ENCODE peak calls at places on chromosomes 3 and 15, in five cellular contexts. S is K562, E is upper lobe of left lung, H is HepG2, D is GM12878. L is an unnamed sample.

GRCh38 chr3:69216981-69217380 is 94.6 kb upstream of the LMOD3 start:
- ATAC-seq in H (no peak), E (no peak), S (no peak), D (no peak), L (no peak)

GRCh38 chr3:188207941-188208750 is 54.2 kb downstream of the LPP start:
- ATAC-seq in S (no peak), H (no peak), D (no peak), E (no peak), L (no peak)

GRCh38 chr3:52450489-52451236 is 3.2 kb downstream of the TNNC1 start:
- ATAC-seq in D (no peak), S (no peak), E (no peak), H (no peak), L (no peak)

GRCh38 chr3:42375121-42375520 is 35.3 kb downstream of the LYZL4 start:
- ATAC-seq in S (no peak), H (no peak), D (no peak), E (no peak), L (no peak)

GRCh38 chr15:72009207-72009606 is 108.7 kb downstream of the MYO9A start:
- ATAC-seq in D (peak; percentile 94), S (no peak), H (peak; percentile 52), E (peak; percentile 46), L (no peak)

GRCh38 chr3:45923755-45924154 is 19.5 kb upstream of the CXCR6 start:
- ATAC-seq in S (no peak), E (no peak), D (no peak), H (no peak), L (no peak)

GRCh38 chr15:94305133-94305532 is 73.8 kb downstream of the MCTP2 start:
- ATAC-seq in S (no peak), E (no peak), D (peak; percentile 67), H (no peak), L (no peak)

GRCh38 chr3:48247401-48247807 is 6.5 kb downstream of the ZNF589 start:
- ATAC-seq in E (peak; percentile 30), H (no peak), D (peak; percentile 56), S (peak; percentile 85), L (no peak)

GRCh38 chr15:67095834-67096366 is 30.5 kb downstream of the SMAD3 start:
- ATAC-seq in E (no peak), S (no peak), D (no peak), H (no peak), L (no peak)

GRCh38 chr3:67202053-67202452 is 203.9 kb downstream of the KBTBD8 start:
- ATAC-seq in H (no peak), S (no peak), E (no peak), D (no peak), L (no peak)

GRCh38 chr15:70439304-70439877 is 324.0 kb downstream of the UACA start:
- ATAC-seq in E (no peak), D (no peak), H (no peak), S (peak; percentile 65), L (no peak)

GRCh38 chr15:54082836-54083492 is 104.7 kb downstream of the UNC13C start:
- ATAC-seq in D (peak; percentile 68), S (no peak), H (peak; percentile 61), E (peak; percentile 19), L (no peak)

GRCh38 chr15:74599156-74599555 is 16.5 kb upstream of the CLK3 start:
- ATAC-seq in D (no peak), S (no peak), H (no peak), E (no peak), L (no peak)

GRCh38 chr3:17820704-17821103 is 78.3 kb upstream of the TBC1D5 start:
- ATAC-seq in D (no peak), H (no peak), S (no peak), E (no peak), L (no peak)

GRCh38 chr15:52171386-52171785 is 19.8 kb downstream of the GNB5 start:
- ATAC-seq in E (no peak), H (no peak), D (peak; percentile 67), S (peak; percentile 64), L (no peak)

GRCh38 chr3:44000586-44000985 is 241.1 kb upstream of the TOPAZ1 start:
- ATAC-seq in H (no peak), E (no peak), D (peak; percentile 43), S (no peak), L (no peak)

GRCh38 chr3:143831208-143831607 is 17.1 kb downstream of the SLC9A9 start:
- ATAC-seq in S (no peak), E (no peak), D (peak; percentile 54), H (no peak), L (peak; percentile 35)

GRCh38 chr15:50163719-50164410 is 18.1 kb upstream of the SLC27A2 start:
- ATAC-seq in D (no peak), S (no peak), E (no peak), H (peak; percentile 49), L (no peak)

GRCh38 chr15:95254263-95254662 is 1022.9 kb downstream of the MCTP2 start:
- ATAC-seq in E (no peak), S (no peak), H (no peak), D (no peak), L (no peak)

GRCh38 chr3:195250473-195251251 is 20.3 kb downstream of the XXYLT1 start:
- ATAC-seq in H (no peak), D (peak; percentile 76), S (peak; percentile 18), E (no peak), L (peak; percentile 60)

GRCh38 chr3:66450389-66451022 is 50.3 kb downstream of the LRIG1 start:
- ATAC-seq in H (no peak), S (no peak), E (peak; percentile 31), D (no peak), L (peak; percentile 51)

GRCh38 chr15:65870889-65871533 is 1.7 kb downstream of the RAB11A start:
- ATAC-seq in H (peak; percentile 40), D (peak; percentile 63), E (no peak), S (peak; percentile 50), L (no peak)

GRCh38 chr15:62845239-62846126 is 197.1 kb upstream of the TPM1 start:
- ATAC-seq in D (no peak), H (peak; percentile 75), E (no peak), S (no peak), L (no peak)

GRCh38 chr3:34567266-34567665 is 768.8 kb downstream of the PDCD6IP start:
- ATAC-seq in D (no peak), E (no peak), S (no peak), H (no peak), L (no peak)

GRCh38 chr3:196232882-196233251 is 16.5 kb downstream of the SLC51A start:
- ATAC-seq in H (no peak), E (no peak), S (no peak), D (peak; percentile 54), L (no peak)

GRCh38 chr15:49464513-49464912 is 41.5 kb downstream of the FGF7 start:
- ATAC-seq in D (no peak), S (no peak), E (no peak), H (no peak), L (no peak)

GRCh38 chr3:130700541-130700940 is 46.1 kb downstream of the PIK3R4 start:
- ATAC-seq in E (no peak), D (no peak), S (no peak), H (no peak), L (peak; percentile 28)

GRCh38 chr15:63188247-63188936 is 1.0 kb upstream of the RAB8B start:
- ATAC-seq in S (no peak), E (no peak), H (no peak), D (peak; percentile 48), L (no peak)

GRCh38 chr3:146277953-146278631 is 27.2 kb upstream of the PLSCR4 start:
- ATAC-seq in E (no peak), H (no peak), S (no peak), D (no peak), L (peak; percentile 79)

GRCh38 chr3:50269977-50270413 is 1.0 kb downstream of the SEMA3B start:
- ATAC-seq in H (no peak), E (no peak), S (no peak), D (no peak), L (no peak)

GRCh38 chr3:138374573-138375134 is 26.3 kb downstream of the MRAS start:
- ATAC-seq in E (no peak), S (no peak), H (no peak), D (no peak), L (no peak)

GRCh38 chr3:196890309-196890708 is 22.6 kb downstream of the SENP5 start:
- ATAC-seq in S (peak; percentile 44), E (no peak), H (no peak), D (peak; percentile 36), L (no peak)

GRCh38 chr15:101267320-101268104 is 9.8 kb downstream of the SELENOS start:
- ATAC-seq in E (peak; percentile 39), H (no peak), D (no peak), S (peak; percentile 78), L (peak; percentile 77)

GRCh38 chr15:73694419-73694818 is 10.2 kb downstream of the CD276 start:
- ATAC-seq in E (no peak), S (no peak), H (no peak), D (no peak), L (no peak)

GRCh38 chr3:122890077-122890484 is 95.2 kb downstream of the SLC49A4 start:
- ATAC-seq in E (peak; percentile 50), D (peak; percentile 59), S (no peak), H (no peak), L (peak; percentile 81)

GRCh38 chr3:134369861-134370596 is 4.2 kb downstream of the AMOTL2 start:
- ATAC-seq in H (no peak), D (no peak), E (no peak), S (no peak), L (no peak)
- TF ChIP-seq EP300 in H (no peak), D (no peak), E (no peak), S (no peak), L (no peak)

GRCh38 chr3:20060924-20061323 is 20.7 kb downstream of the KAT2B start:
- ATAC-seq in E (peak; percentile 63), H (no peak), S (peak; percentile 17), D (peak; percentile 72), L (peak; percentile 77)
- H3K4me3 ChIP-seq in E (peak overlapping the region; percentile 32), H (no peak overlapping the region), S (no peak overlapping the region), D (no peak overlapping the region), L (peak overlapping the region; percentile 8)

DNA sequence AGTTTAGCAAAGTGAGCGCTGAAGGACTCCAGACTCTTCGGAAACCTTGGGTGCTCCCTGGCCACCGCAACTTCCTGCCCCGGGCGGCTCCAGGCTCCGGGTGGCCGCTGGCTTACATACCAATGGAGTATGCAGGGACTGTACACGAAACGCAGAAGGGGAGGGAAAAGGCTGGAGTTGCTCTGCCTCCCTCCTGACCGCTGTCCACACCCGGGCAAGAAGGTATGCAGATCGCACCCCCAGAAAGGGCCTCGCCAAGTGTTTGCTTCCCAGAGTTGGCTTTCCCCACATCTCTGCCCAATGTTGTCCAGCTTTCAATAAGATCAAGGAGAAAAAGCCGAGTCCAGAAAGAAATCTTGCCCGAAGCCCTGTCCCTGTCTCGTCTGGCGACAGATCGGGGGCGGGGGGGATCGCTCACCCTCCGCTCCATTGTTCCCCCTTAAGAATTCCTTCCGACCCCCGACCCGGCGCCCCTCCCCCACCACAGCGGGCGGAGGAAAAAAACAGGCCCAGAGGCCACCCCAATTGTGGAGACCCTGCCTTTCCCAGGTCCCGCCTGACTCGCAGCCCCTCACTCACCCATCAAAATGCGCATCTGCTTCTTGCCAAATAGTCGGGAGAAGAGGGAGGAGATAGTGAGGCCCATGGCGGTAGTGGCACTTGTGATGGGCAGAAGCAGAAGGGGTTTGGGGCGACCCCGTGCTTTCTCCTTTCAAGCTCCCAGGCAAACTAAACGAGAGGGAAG is 477 bp downstream of the ARF4 start:
- ATAC-seq in H (peak; percentile 71), E (peak; percentile 90), S (peak; percentile 60), D (peak; percentile 28), L (peak; percentile 46)
- TF ChIP-seq POLR2AphosphoS5 in H (no peak), E (peak; percentile 79), S (no peak), D (no peak), L (peak; percentile 66)

GRCh38 chr3:158768881-158769518 is 32.9 kb upstream of the MFSD1 start:
- ATAC-seq in D (no peak), S (peak; percentile 7), H (peak; percentile 70), E (peak; percentile 74), L (peak; percentile 89)
- TF ChIP-seq EP300 in D (no peak), S (no peak), H (no peak), E (peak; percentile 18), L (no peak)

L was measured in gastroesophageal sphincter.